ENCODE peak calls at places on chromosome 14, in four cellular contexts. P, S, X and V are unnamed samples.

GRCh38 chr14:50012644-50013043 is 103.7 kb downstream of the VCPKMT start:
- DNase-seq in X (no peak), P (no peak), S (peak; percentile 78), V (no peak)

GRCh38 chr14:91545946-91546716 is 36.0 kb upstream of the PPP4R3A start:
- DNase-seq in P (no peak), X (no peak), S (no peak), V (no peak)

GRCh38 chr14:100894416-100894815 is 9.1 kb downstream of the RTL1 start:
- DNase-seq in X (peak; percentile 3), P (no peak), S (no peak), V (no peak)

GRCh38 chr14:105021656-105022275 is 883 bp upstream of the CDCA4 start:
- DNase-seq in S (peak; percentile 44), P (peak; percentile 76), X (peak; percentile 60), V (peak; percentile 62)

GRCh38 chr14:103292426-103293374 is 41.3 kb upstream of the EIF5 start:
- DNase-seq in X (peak; percentile 85), S (peak; percentile 53), P (peak; percentile 79), V (peak; percentile 88)

GRCh38 chr14:52033131-52033642 is 35.7 kb downstream of the NID2 start:
- DNase-seq in S (peak; percentile 55), P (no peak), X (no peak), V (no peak)

GRCh38 chr14:77043177-77043983 is 14.9 kb upstream of the IRF2BPL start:
- DNase-seq in P (no peak), S (peak; percentile 91), X (no peak), V (no peak)

GRCh38 chr14:101001311-101002069 is 98.0 kb upstream of the RTL1 start:
- DNase-seq in P (no peak), X (no peak), S (peak; percentile 89), V (no peak)

GRCh38 chr14:90804292-90804671 is 11.9 kb downstream of the TTC7B start:
- DNase-seq in S (no peak), X (no peak), P (no peak), V (no peak)

GRCh38 chr14:86575141-86575540 is 1045.2 kb downstream of the FLRT2 start:
- DNase-seq in X (no peak), P (no peak), S (peak; percentile 32), V (peak; percentile 13)

GRCh38 chr14:44404021-44404420 is 103.1 kb downstream of the FSCB start:
- DNase-seq in X (no peak), P (no peak), S (no peak), V (no peak)

GRCh38 chr14:103275000-103275399 is 59.0 kb upstream of the EIF5 start:
- DNase-seq in P (no peak), S (no peak), X (no peak), V (no peak)

GRCh38 chr14:101704140-101704539 is 57.4 kb upstream of the PPP2R5C start:
- DNase-seq in S (no peak), X (no peak), P (no peak), V (no peak)

GRCh38 chr14:92513966-92514843 is 624 bp downstream of the RIN3 start:
- DNase-seq in X (peak; percentile 44), S (peak; percentile 22), P (peak; percentile 40), V (no peak)

GRCh38 chr14:20998674-20999366 is at the start of gene SLC39A2:
- DNase-seq in X (peak; percentile 63), S (peak; percentile 60), P (no peak), V (no peak)

GRCh38 chr14:26856832-26857508 is 259.1 kb upstream of the NOVA1 start:
- DNase-seq in P (no peak), S (no peak), X (no peak), V (no peak)

GRCh38 chr14:92785601-92786426 is 8.3 kb upstream of the GOLGA5 start:
- DNase-seq in S (peak; percentile 91), P (no peak), X (no peak), V (no peak)

GRCh38 chr14:94970937-94971730 is 186.2 kb downstream of the DICER1 start:
- DNase-seq in P (no peak), S (no peak), X (no peak), V (no peak)

GRCh38 chr14:55249423-55249822 is 21.8 kb upstream of the FBXO34 start:
- DNase-seq in X (no peak), S (peak; percentile 72), P (no peak), V (no peak)

GRCh38 chr14:65926504-65926903 is 514.0 kb downstream of the FUT8 start:
- DNase-seq in S (no peak), P (no peak), X (peak; percentile 60), V (no peak)

GRCh38 chr14:93347850-93348249 is 868 bp downstream of the COX8C start:
- DNase-seq in X (no peak), S (no peak), P (no peak), V (no peak)

GRCh38 chr14:77133718-77134338 is 7.8 kb downstream of the ZDHHC22 start:
- DNase-seq in X (peak; percentile 83), S (peak; percentile 61), P (peak; percentile 65), V (no peak)

GRCh38 chr14:89842852-89843251 is 111.7 kb downstream of the EFCAB11 start:
- DNase-seq in S (no peak), X (no peak), P (no peak), V (no peak)

GRCh38 chr14:28780843-28781503 is 14.4 kb downstream of the FOXG1 start:
- DNase-seq in X (no peak), S (no peak), P (no peak), V (no peak)

GRCh38 chr14:30185832-30186231 is 258.2 kb upstream of the PRKD1 start:
- DNase-seq in S (no peak), X (no peak), P (no peak), V (no peak)

GRCh38 chr14:38256358-38256840 is 506 bp upstream of the CLEC14A start:
- DNase-seq in S (peak; percentile 54), P (no peak), X (no peak), V (no peak)

GRCh38 chr14:89178802-89179201 is 238.2 kb downstream of the FOXN3 start:
- DNase-seq in P (no peak), X (no peak), S (peak; percentile 68), V (no peak)

GRCh38 chr14:68178282-68178681 is 358.7 kb downstream of the RAD51B start:
- DNase-seq in P (no peak), X (no peak), S (no peak), V (no peak)

GRCh38 chr14:94373708-94374107 is 14.7 kb downstream of the SERPINA1 start:
- DNase-seq in S (peak; percentile 97), P (peak; percentile 34), X (no peak), V (no peak)

GRCh38 chr14:97408937-97409860 is 612.0 kb downstream of the VRK1 start:
- DNase-seq in S (no peak), X (no peak), P (no peak), V (no peak)

GRCh38 chr14:80570930-80571298 is 359.6 kb upstream of the DIO2 start:
- DNase-seq in P (no peak), X (no peak), S (no peak), V (no peak)

GRCh38 chr14:54338696-54339317 is 58.0 kb upstream of the CDKN3 start:
- DNase-seq in X (no peak), S (peak; percentile 57), P (peak; percentile 18), V (no peak)

GRCh38 chr14:55398679-55399078 is 13.0 kb downstream of the ATG14 start:
- DNase-seq in S (peak; percentile 99), P (peak; percentile 21), X (no peak), V (no peak)

GRCh38 chr14:24279301-24280186 is 8.1 kb upstream of the RABGGTA start:
- DNase-seq in P (no peak), X (no peak), S (no peak), V (peak; percentile 67)

GRCh38 chr14:37140176-37140575 is 32.2 kb downstream of the SLC25A21 start:
- DNase-seq in P (no peak), X (no peak), S (no peak), V (no peak)

GRCh38 chr14:37145395-37145794 is 27.0 kb downstream of the SLC25A21 start:
- DNase-seq in S (peak; percentile 13), X (no peak), P (no peak), V (no peak)

GRCh38 chr14:37144729-37145363 is 27.6 kb downstream of the SLC25A21 start:
- DNase-seq in S (no peak), P (no peak), X (no peak), V (no peak)

GRCh38 chr14:37143500-37143874 is 28.9 kb downstream of the SLC25A21 start:
- DNase-seq in P (no peak), X (no peak), S (no peak), V (no peak)

DNA sequence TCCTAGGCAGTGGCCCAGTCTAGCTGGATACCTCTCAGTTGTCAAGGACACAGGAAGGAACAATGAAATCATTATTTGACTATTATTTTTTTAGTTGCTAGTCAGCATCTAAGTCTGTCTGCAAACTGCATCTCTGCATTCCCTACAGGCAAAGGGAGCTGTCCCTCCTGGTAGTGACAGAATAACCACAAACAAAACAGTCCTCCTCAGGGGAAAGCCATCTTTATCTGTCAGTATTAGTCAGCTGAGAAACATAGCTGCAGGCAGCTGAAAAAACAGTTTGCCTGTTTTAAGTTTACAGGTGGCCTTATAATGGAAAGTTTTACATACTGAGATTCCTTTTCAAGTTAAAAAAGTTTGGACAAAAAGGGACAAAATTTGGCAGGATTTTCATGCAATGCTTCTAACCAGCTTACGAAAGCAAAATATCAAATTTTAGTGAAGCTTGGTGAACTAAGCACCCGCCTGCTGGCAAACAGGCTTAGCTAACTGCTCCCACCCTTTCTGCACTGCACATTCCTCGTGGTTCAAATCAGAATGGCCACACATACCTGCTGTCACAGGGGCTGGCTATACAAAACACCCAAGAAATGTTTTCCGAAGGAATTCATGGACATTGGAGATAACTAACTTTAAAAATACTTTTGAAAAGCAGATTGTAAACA is 29.4 kb downstream of the SLC25A21 start:
- DNase-seq in X (no peak), P (no peak), S (peak; percentile 72), V (no peak)
- TF ChIP-seq USF2 in X (no peak), P (no peak), S (no peak), V (no peak)

GRCh38 chr14:96229315-96229714 is 24.7 kb downstream of the BDKRB2 start:
- DNase-seq in S (no peak), P (no peak), X (no peak), V (no peak)
- TF ChIP-seq USF2 in S (no peak), P (no peak), X (no peak), V (no peak)

DNA sequence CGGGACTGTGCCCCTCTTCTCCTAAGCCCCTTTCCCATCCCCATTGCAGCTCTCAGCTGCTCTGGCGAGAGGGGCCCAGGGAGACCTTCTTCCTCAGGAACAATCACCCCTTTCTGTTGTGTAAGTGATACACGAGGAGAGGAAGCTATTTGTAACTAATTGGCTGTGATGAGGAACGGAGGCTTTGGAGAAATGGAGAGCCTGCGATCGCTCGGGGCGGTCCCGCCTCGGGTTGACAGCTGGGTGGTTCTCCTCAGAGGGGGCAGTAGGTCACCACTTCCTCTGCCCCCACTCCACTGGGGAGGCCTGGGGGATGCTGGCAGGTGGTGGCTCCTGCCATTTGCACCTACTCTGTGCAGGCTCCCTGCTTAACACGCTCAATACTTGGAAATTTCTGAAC is 6.7 kb upstream of the PGF start:
- DNase-seq in S (no peak), X (no peak), P (no peak), V (no peak)
- TF ChIP-seq USF2 in S (no peak), X (no peak), P (no peak), V (no peak)

DNA sequence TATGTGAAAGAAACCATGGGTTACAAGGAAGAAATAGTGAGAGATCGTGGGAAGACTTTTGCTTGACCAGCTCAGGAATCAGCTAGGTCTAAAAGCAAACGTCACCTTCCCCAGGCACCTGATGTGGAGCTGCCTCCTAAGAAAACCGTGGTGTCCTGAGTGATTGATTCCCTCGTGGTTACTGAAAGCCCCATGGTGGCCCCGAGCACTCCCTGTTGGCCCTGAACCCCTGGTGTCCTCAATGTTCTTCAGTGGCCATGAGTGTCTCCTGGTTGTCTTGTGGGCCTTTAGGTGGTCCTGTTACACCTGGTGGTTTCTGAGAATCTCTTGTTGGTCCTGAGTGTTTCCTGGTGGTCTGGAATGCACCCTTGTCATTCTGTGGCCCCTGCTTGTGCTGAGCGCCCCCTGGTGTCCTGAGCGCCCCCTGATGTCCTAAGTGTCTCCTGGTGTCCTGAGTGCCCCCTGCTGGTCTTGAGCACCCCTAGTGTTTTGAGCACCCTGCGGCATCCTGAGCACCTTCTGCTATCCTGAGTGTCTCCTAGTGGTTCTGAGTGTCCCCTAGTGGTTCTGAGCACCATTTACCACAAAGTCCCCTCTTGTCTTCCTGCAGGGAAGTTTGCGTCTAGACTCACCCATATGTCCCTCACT is 518.7 kb downstream of the TMEM121 start:
- DNase-seq in S (no peak), X (no peak), P (peak; percentile 19), V (peak; percentile 35)
- TF ChIP-seq USF2 in S (no peak), X (no peak), P (no peak), V (no peak)